ENCODE peak calls at places on chromosome 21, in four cellular contexts. Y, B, S and D are unnamed samples.

GRCh38 chr21:14545906-14546480 is at the start of gene SAMSN1:
- DNase-seq in Y (no peak), B (no peak), S (no peak), D (peak)

GRCh38 chr21:38675450-38675849 is 130.3 kb upstream of the ETS2 start:
- DNase-seq in Y (no peak), B (no peak), S (no peak), D (no peak)

GRCh38 chr21:37915516-37915915 is 741 bp downstream of the KCNJ6 start:
- DNase-seq in Y (no peak), B (peak), S (peak), D (no peak)

GRCh38 chr21:35256468-35256988 is 207.4 kb upstream of the RUNX1 start:
- DNase-seq in Y (peak), B (no peak), S (peak), D (peak)

GRCh38 chr21:31161157-31161556 is 122.9 kb upstream of the KRTAP19-8 start:
- DNase-seq in Y (peak), B (no peak), S (peak), D (no peak)

GRCh38 chr21:34869541-34869940 is 179.6 kb downstream of the RUNX1 start:
- DNase-seq in Y (peak), B (no peak), S (no peak), D (no peak)

GRCh38 chr21:35204125-35204524 is 155.0 kb upstream of the RUNX1 start:
- DNase-seq in Y (no peak), B (no peak), S (no peak), D (no peak)

GRCh38 chr21:34814529-34814951 is 145.7 kb downstream of the CLIC6 start:
- DNase-seq in Y (no peak), B (no peak), S (peak), D (no peak)

GRCh38 chr21:38561205-38561604 is 62.9 kb upstream of the ERG start:
- DNase-seq in Y (no peak), B (no peak), S (no peak), D (no peak)

GRCh38 chr21:40173833-40174232 is 306.6 kb downstream of the PCP4 start:
- DNase-seq in Y (no peak), B (peak), S (no peak), D (no peak)
- TF ChIP-seq CTCF in Y (no peak), B (no peak), S (no peak), D (no peak)

GRCh38 chr21:29347274-29347681 is 48.6 kb downstream of the BACH1 start:
- DNase-seq in Y (no peak), B (no peak), S (no peak), D (no peak)

GRCh38 chr21:29351691-29352090 is 53.0 kb downstream of the BACH1 start:
- DNase-seq in Y (no peak), B (no peak), S (no peak), D (no peak)

GRCh38 chr21:29346771-29347170 is 48.0 kb downstream of the BACH1 start:
- DNase-seq in Y (no peak), B (no peak), S (no peak), D (no peak)

GRCh38 chr21:29350246-29350779 is 51.6 kb downstream of the BACH1 start:
- DNase-seq in Y (no peak), B (no peak), S (no peak), D (no peak)

GRCh38 chr21:29349702-29350101 is 51.0 kb downstream of the BACH1 start:
- DNase-seq in Y (no peak), B (no peak), S (no peak), D (no peak)
- TF ChIP-seq CTCF in Y (no peak), B (no peak), S (no peak), D (no peak)

GRCh38 chr21:32698971-32699693 is 28.7 kb downstream of the SYNJ1 start:
- DNase-seq in Y (no peak), B (no peak), S (no peak), D (no peak)
- TF ChIP-seq CTCF in Y (no peak), B (no peak), S (no peak), D (no peak)

DNA sequence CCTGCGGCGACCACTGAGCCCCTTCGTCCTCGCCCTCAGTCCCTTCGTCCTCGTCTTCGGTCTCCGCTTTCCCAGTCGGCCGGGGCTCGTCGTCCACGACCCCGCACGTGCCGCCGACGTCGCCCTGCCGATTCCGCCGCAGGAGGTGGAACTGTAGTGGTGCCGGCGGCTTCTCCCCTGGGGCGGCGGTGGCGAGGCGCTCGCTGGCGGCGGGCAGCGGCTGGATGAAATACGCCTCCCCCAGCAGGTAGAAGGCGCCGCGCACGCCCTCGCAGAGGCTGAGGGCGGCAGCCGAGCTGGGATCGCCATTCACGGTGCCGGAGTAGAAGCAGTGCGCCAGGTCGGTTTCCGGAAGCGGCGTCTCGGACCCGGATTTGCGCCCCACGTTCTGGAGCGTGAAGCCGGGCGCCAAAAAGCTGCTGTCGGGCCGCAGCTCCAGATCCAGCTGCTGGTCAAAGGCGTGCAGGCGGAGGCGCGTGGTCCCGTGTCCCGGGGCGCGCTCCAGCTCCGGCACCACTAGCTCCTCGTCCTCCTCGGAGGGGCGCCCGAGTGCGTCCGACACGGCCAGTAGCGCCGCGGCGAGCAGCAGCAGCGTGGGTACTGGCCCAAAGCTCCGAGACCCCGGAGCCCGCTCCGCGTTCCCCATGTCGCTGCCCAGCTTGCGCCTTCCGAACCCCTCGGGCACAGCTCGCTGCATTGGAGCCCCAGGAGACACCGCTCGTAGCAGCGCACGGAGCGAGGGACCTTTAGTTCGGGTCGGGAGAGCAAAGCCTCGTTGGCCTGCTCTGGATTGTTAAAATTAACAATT is 747 bp downstream of the ADAMTS1 start:
- DNase-seq in Y (no peak), B (peak), S (peak), D (peak)
- TF ChIP-seq CTCF in Y (peak), B (no peak), S (no peak), D (no peak)

DNA sequence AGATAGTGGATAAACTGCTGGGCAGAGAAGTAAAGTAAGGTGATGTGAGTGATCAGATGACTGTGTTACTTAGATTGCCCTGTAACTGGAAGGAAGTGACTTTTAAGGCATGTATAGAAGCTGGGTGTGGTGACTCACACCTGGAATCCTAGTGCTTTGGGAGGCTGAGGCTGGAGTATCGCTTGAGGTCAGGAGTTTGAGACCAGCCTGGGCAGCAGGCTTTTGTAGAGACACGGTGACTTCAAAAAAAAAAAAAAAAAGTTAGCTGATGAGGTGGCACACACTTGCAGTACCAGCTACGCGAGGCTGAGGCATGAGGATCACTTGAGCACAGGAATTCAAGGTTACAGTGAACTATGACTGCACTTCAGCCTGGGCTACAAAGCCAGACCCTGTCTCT is 2.3 kb upstream of the USP16 start:
- DNase-seq in Y (no peak), B (no peak), S (no peak), D (no peak)
- TF ChIP-seq CTCF in Y (no peak), B (no peak), S (no peak), D (no peak)

GRCh38 chr21:44901391-44902074 is 19.2 kb downstream of the ITGB2 start:
- DNase-seq in Y (no peak), B (no peak), S (no peak), D (no peak)
- TF ChIP-seq CTCF in Y (no peak), B (no peak), S (no peak), D (no peak)

DNA sequence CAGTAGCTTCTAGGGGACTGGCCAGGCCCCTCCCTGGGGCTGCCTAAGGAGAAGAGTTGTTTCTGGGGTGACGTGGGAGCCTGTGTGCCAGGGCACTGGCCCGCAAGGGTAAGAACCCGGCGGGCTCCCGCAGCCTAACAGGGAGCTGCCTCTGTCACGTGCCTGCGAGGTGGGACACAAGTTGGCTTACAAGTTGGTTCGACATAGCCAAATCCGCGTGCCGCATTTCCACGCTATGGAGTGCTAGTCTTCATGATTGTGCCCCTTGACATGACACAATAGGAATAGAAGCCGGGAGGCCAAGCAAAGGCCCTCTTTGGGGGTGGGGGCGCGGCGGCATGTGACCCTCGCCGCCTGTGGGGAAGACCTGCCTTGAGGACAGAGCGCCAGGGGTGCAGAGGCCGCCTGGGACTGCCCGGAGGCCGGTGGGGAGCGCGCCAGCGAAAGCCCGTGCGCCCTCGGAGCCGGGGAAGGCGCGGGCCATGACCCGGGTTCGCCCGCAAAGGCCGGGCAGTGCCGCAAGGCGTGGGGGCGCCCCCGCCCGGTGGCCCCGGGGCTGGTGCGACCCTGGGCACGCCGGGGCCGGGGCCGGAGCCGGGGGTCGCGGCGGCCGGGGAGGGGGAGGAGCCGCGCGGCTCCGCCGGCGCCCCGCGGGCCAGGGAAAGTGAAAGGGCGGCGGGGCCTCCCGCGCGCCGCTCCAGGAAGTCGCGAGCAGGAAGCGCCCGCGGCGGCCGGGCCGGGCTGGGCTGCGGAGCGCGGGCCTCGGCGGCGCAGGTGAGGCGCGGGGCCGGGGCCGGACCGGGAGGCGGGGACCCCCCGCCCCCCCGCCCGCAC is at the start of gene SLC37A1:
- DNase-seq in Y (no peak), B (peak), S (no peak), D (peak)
- TF ChIP-seq CTCF in Y (no peak), B (no peak), S (no peak), D (no peak)